ENCODE peak calls at places on chromosomes 16 and 17, in seven cellular contexts. Y is SW 1271; Z is fibroblast of gingiva; M is CD4-positive, alpha-beta T cell; I is stimulated activated CD4-positive, alpha-beta T cell treated with anti-CD3 and anti-CD28 coated beads, Interleukin-2, amount 100 ng/mL, for 48 hours; D is effector memory CD4-positive, alpha-beta T cell; O is MM.1S. R is an unnamed sample.

GRCh38 chr16:24848065-24848464 is 2.3 kb downstream of the SLC5A11 start:
- DNase-seq in Y (peak; percentile 2), M (no peak), D (no peak), O (no peak), Z (peak; percentile 45), I (no peak), R (peak; percentile 27)

GRCh38 chr17:3415610-3416009 is 4.4 kb downstream of the OR3A3 start:
- DNase-seq in M (no peak), I (no peak), D (no peak), O (no peak), Y (no peak), Z (no peak), R (no peak)

GRCh38 chr17:46841561-46842379 is 9.6 kb upstream of the WNT9B start:
- DNase-seq in Z (no peak), D (no peak), Y (no peak), M (no peak), O (no peak), I (peak; percentile 50), R (no peak)

GRCh38 chr17:7557825-7558543 is 566 bp upstream of the TNFSF13 start:
- DNase-seq in Z (peak; percentile 67), D (no peak), O (peak; percentile 80), M (no peak), I (no peak), Y (no peak), R (peak; percentile 80)

GRCh38 chr17:59842901-59843652 is 49.7 kb downstream of the TUBD1 start:
- DNase-seq in M (no peak), Y (peak; percentile 94), D (peak; percentile 30), Z (peak; percentile 97), O (no peak), I (peak; percentile 68), R (peak; percentile 87)

GRCh38 chr16:5971924-5972323 is 874.3 kb upstream of the EEF2KMT start:
- DNase-seq in O (no peak), D (no peak), M (no peak), I (no peak), Y (no peak), Z (no peak), R (no peak)

GRCh38 chr17:56595831-56596740 is 2.6 kb downstream of the NOG start:
- DNase-seq in I (peak; percentile 32), Y (peak; percentile 24), M (no peak), Z (no peak), O (no peak), D (no peak), R (no peak)

GRCh38 chr17:6523330-6523729 is 33.0 kb downstream of the PITPNM3 start:
- DNase-seq in Z (no peak), I (no peak), M (no peak), D (no peak), Y (no peak), O (no peak), R (no peak)

GRCh38 chr16:83713597-83713996 is 94.2 kb upstream of the HSBP1 start:
- DNase-seq in Y (no peak), M (no peak), O (peak; percentile 8), Z (no peak), D (no peak), I (no peak), R (no peak)

GRCh38 chr16:78289368-78289767 is 189.9 kb downstream of the WWOX start:
- DNase-seq in Z (no peak), Y (no peak), D (no peak), M (no peak), I (no peak), O (no peak), R (no peak)

GRCh38 chr16:84209989-84210388 is 19.0 kb downstream of the ADAD2 start:
- DNase-seq in O (no peak), D (no peak), Y (no peak), I (no peak), Z (no peak), M (no peak), R (no peak)

GRCh38 chr16:7185689-7186088 is 147.0 kb upstream of the RBFOX1 start:
- DNase-seq in M (no peak), O (no peak), I (no peak), Y (peak; percentile 45), D (no peak), Z (no peak), R (no peak)

GRCh38 chr16:67462279-67462655 is 18.7 kb downstream of the ATP6V0D1 start:
- DNase-seq in Y (no peak), I (no peak), M (no peak), Z (no peak), D (no peak), O (no peak), R (no peak)

R was measured in pulmonary artery endothelial cell.